ENCODE peak calls at places on chromosomes 11 and 22, in eight cellular contexts. M, J, E, C, R, D, A and Y are unnamed samples.

GRCh38 chr11:111843659-111844058 is 27.7 kb downstream of the ALG9 start:
- DNase-seq in M (no peak), J (no peak), E (no peak), C (no peak), R (no peak), D (no peak), A (no peak), Y (no peak)

GRCh38 chr11:56066980-56067379 is 26.1 kb upstream of the OR8I2 start:
- DNase-seq in M (no peak), J (no peak), E (no peak), C (no peak), R (no peak), D (no peak), A (no peak), Y (no peak)

GRCh38 chr11:13878077-13878476 is 84.4 kb upstream of the SPON1 start:
- DNase-seq in M (no peak), J (no peak), E (no peak), C (no peak), R (no peak), D (no peak), A (no peak), Y (no peak)

GRCh38 chr22:37259540-37260029 is 15.5 kb upstream of the RAC2 start:
- DNase-seq in M (no peak), J (no peak), E (no peak), C (peak), R (no peak), D (no peak), A (no peak), Y (no peak)

GRCh38 chr22:35446365-35446764 is 46.4 kb downstream of the MCM5 start:
- DNase-seq in M (no peak), J (no peak), E (peak), C (peak), R (no peak), D (no peak), A (no peak), Y (peak)

GRCh38 chr11:13013054-13013488 is 4.0 kb downstream of the RASSF10 start:
- DNase-seq in M (no peak), J (no peak), E (no peak), C (no peak), R (no peak), D (no peak), A (no peak), Y (no peak)

GRCh38 chr11:36119300-36119699 is 169.9 kb downstream of the COMMD9 start:
- DNase-seq in M (no peak), J (no peak), E (no peak), C (no peak), R (no peak), D (no peak), A (no peak), Y (no peak)

GRCh38 chr11:44565746-44566558 is 489 bp downstream of the CD82 start:
- DNase-seq in M (no peak), J (no peak), E (no peak), C (no peak), R (no peak), D (no peak), A (no peak), Y (no peak)

GRCh38 chr11:116887909-116888556 is 50.6 kb upstream of the APOA1 start:
- DNase-seq in M (no peak), J (no peak), E (no peak), C (peak), R (no peak), D (no peak), A (no peak), Y (no peak)

GRCh38 chr22:50269573-50270301 is 443 bp downstream of the MAPK11 start:
- DNase-seq in M (peak), J (no peak), E (no peak), C (peak), R (no peak), D (peak), A (peak), Y (peak)

GRCh38 chr11:7677071-7677470 is 3.8 kb upstream of the CYB5R2 start:
- DNase-seq in M (no peak), J (no peak), E (peak), C (peak), R (no peak), D (no peak), A (no peak), Y (no peak)

GRCh38 chr11:63837719-63838118 is 1.2 kb upstream of the MARK2 start:
- DNase-seq in M (no peak), J (no peak), E (no peak), C (no peak), R (no peak), D (no peak), A (peak), Y (no peak)

GRCh38 chr22:49305966-49306631 is 521.6 kb downstream of the BRD1 start:
- DNase-seq in M (peak), J (no peak), E (no peak), C (no peak), R (no peak), D (no peak), A (peak), Y (no peak)

GRCh38 chr22:24429411-24430365 is 2.3 kb downstream of the ADORA2A start:
- DNase-seq in M (peak), J (no peak), E (no peak), C (peak), R (peak), D (peak), A (no peak), Y (no peak)

GRCh38 chr22:43993072-43993760 is 30.9 kb upstream of the PARVB start:
- DNase-seq in M (peak), J (peak), E (no peak), C (peak), R (peak), D (peak), A (peak), Y (peak)

GRCh38 chr11:85918910-85919794 is 64.0 kb downstream of the CCDC83 start:
- DNase-seq in M (no peak), J (no peak), E (no peak), C (no peak), R (no peak), D (no peak), A (no peak), Y (no peak)

GRCh38 chr11:27058456-27058855 is 17.8 kb downstream of the BBOX1 start:
- DNase-seq in M (no peak), J (no peak), E (no peak), C (no peak), R (no peak), D (no peak), A (no peak), Y (no peak)

GRCh38 chr11:61000426-61000825 is 28.9 kb downstream of the CD6 start:
- DNase-seq in M (no peak), J (no peak), E (no peak), C (no peak), R (no peak), D (no peak), A (no peak), Y (no peak)

GRCh38 chr11:8258289-8258688 is 5.4 kb downstream of the LMO1 start:
- DNase-seq in M (peak), J (peak), E (no peak), C (no peak), R (no peak), D (no peak), A (no peak), Y (peak)

GRCh38 chr11:61325649-61326414 is 7.1 kb downstream of the DDB1 start:
- DNase-seq in M (no peak), J (no peak), E (no peak), C (peak), R (no peak), D (no peak), A (no peak), Y (no peak)

GRCh38 chr11:14189874-14190273 is 169.1 kb downstream of the RRAS2 start:
- DNase-seq in M (no peak), J (no peak), E (no peak), C (no peak), R (no peak), D (no peak), A (no peak), Y (peak)

GRCh38 chr11:19683141-19683805 is 29.4 kb upstream of the NAV2 start:
- DNase-seq in M (no peak), J (no peak), E (no peak), C (no peak), R (no peak), D (no peak), A (no peak), Y (no peak)

GRCh38 chr22:39868741-39869140 is 24.8 kb downstream of the ENTHD1 start:
- DNase-seq in M (no peak), J (no peak), E (no peak), C (no peak), R (no peak), D (no peak), A (no peak), Y (no peak)

GRCh38 chr11:25758145-25758661 is 573.7 kb upstream of the ANO3 start:
- DNase-seq in M (peak), J (peak), E (no peak), C (no peak), R (no peak), D (no peak), A (no peak), Y (no peak)

GRCh38 chr11:66467034-66467659 is 442 bp downstream of the PELI3 start:
- DNase-seq in M (no peak), J (no peak), E (no peak), C (peak), R (peak), D (no peak), A (no peak), Y (no peak)

GRCh38 chr11:106021181-106021966 is 666 bp downstream of the MSANTD4 start:
- DNase-seq in M (no peak), J (no peak), E (no peak), C (peak), R (no peak), D (no peak), A (no peak), Y (no peak)

GRCh38 chr11:6531267-6531752 is 34.2 kb downstream of the DNHD1 start:
- DNase-seq in M (no peak), J (no peak), E (no peak), C (peak), R (no peak), D (no peak), A (no peak), Y (no peak)

GRCh38 chr11:132099692-132100091 is 729.3 kb downstream of the NTM start:
- DNase-seq in M (no peak), J (no peak), E (no peak), C (no peak), R (no peak), D (no peak), A (no peak), Y (no peak)